ENCODE peak calls at places on chromosomes 12 and 14, in nine cellular contexts. One of them, this sample, is unnamed.

GRCh38 chr12:25271486-25272098 is 20.9 kb upstream of the KRAS start:
- DNase-seq in stomach: no peak
- DNase-seq in HepG2: no peak
- DNase-seq in endothelial cell of umbilical vein: no peak
- DNase-seq in prostate gland: no peak
- DNase-seq in IMR-90: no peak
- DNase-seq in heart left ventricle: no peak
- DNase-seq in NB4: no peak
- DNase-seq in right lobe of liver: no peak
- DNase-seq in this sample: no peak

GRCh38 chr12:91577586-91578539 is 395.2 kb upstream of the DCN start:
- DNase-seq in right lobe of liver: no peak
- DNase-seq in endothelial cell of umbilical vein: peak
- DNase-seq in IMR-90: peak
- DNase-seq in heart left ventricle: no peak
- DNase-seq in stomach: no peak
- DNase-seq in HepG2: no peak
- DNase-seq in prostate gland: no peak
- DNase-seq in NB4: peak
- DNase-seq in this sample: no peak

GRCh38 chr12:66191547-66192126 is 2.6 kb downstream of the IRAK3 start:
- DNase-seq in endothelial cell of umbilical vein: no peak
- DNase-seq in prostate gland: no peak
- DNase-seq in stomach: no peak
- DNase-seq in heart left ventricle: no peak
- DNase-seq in right lobe of liver: no peak
- DNase-seq in HepG2: no peak
- DNase-seq in NB4: no peak
- DNase-seq in IMR-90: no peak
- DNase-seq in this sample: no peak

GRCh38 chr12:64566882-64567517 is 43.3 kb upstream of the RASSF3 start:
- DNase-seq in endothelial cell of umbilical vein: no peak
- DNase-seq in right lobe of liver: no peak
- DNase-seq in HepG2: no peak
- DNase-seq in prostate gland: no peak
- DNase-seq in stomach: no peak
- DNase-seq in heart left ventricle: no peak
- DNase-seq in NB4: peak
- DNase-seq in IMR-90: no peak
- DNase-seq in this sample: no peak

GRCh38 chr14:22566845-22567244 is 22.2 kb downstream of the DAD1 start:
- DNase-seq in IMR-90: no peak
- DNase-seq in prostate gland: no peak
- DNase-seq in heart left ventricle: no peak
- DNase-seq in right lobe of liver: no peak
- DNase-seq in HepG2: no peak
- DNase-seq in endothelial cell of umbilical vein: peak
- DNase-seq in NB4: no peak
- DNase-seq in stomach: no peak
- DNase-seq in this sample: no peak

GRCh38 chr12:107134558-107134957 is 41.2 kb upstream of the CRY1 start:
- DNase-seq in endothelial cell of umbilical vein: no peak
- DNase-seq in right lobe of liver: no peak
- DNase-seq in HepG2: peak
- DNase-seq in IMR-90: no peak
- DNase-seq in stomach: no peak
- DNase-seq in NB4: peak
- DNase-seq in heart left ventricle: no peak
- DNase-seq in prostate gland: no peak
- DNase-seq in this sample: no peak

GRCh38 chr12:53515291-53515680 is 8.0 kb upstream of the NPFF start:
- DNase-seq in endothelial cell of umbilical vein: no peak
- DNase-seq in IMR-90: no peak
- DNase-seq in heart left ventricle: no peak
- DNase-seq in right lobe of liver: no peak
- DNase-seq in NB4: no peak
- DNase-seq in stomach: no peak
- DNase-seq in prostate gland: no peak
- DNase-seq in HepG2: no peak
- DNase-seq in this sample: no peak

GRCh38 chr14:90039253-90040010 is 22.4 kb upstream of the KCNK13 start:
- DNase-seq in stomach: no peak
- DNase-seq in heart left ventricle: no peak
- DNase-seq in endothelial cell of umbilical vein: no peak
- DNase-seq in NB4: no peak
- DNase-seq in right lobe of liver: no peak
- DNase-seq in prostate gland: no peak
- DNase-seq in HepG2: no peak
- DNase-seq in IMR-90: peak
- DNase-seq in this sample: no peak

GRCh38 chr12:71125515-71125914 is 32.3 kb downstream of the TSPAN8 start:
- DNase-seq in heart left ventricle: no peak
- DNase-seq in IMR-90: no peak
- DNase-seq in prostate gland: no peak
- DNase-seq in right lobe of liver: no peak
- DNase-seq in NB4: no peak
- DNase-seq in endothelial cell of umbilical vein: no peak
- DNase-seq in HepG2: peak
- DNase-seq in stomach: no peak
- DNase-seq in this sample: no peak

GRCh38 chr12:121238086-121238485 is 28.2 kb downstream of the P2RX4 start:
- DNase-seq in NB4: no peak
- DNase-seq in right lobe of liver: no peak
- DNase-seq in endothelial cell of umbilical vein: no peak
- DNase-seq in heart left ventricle: no peak
- DNase-seq in HepG2: no peak
- DNase-seq in prostate gland: no peak
- DNase-seq in IMR-90: no peak
- DNase-seq in stomach: no peak
- DNase-seq in this sample: no peak

DNA sequence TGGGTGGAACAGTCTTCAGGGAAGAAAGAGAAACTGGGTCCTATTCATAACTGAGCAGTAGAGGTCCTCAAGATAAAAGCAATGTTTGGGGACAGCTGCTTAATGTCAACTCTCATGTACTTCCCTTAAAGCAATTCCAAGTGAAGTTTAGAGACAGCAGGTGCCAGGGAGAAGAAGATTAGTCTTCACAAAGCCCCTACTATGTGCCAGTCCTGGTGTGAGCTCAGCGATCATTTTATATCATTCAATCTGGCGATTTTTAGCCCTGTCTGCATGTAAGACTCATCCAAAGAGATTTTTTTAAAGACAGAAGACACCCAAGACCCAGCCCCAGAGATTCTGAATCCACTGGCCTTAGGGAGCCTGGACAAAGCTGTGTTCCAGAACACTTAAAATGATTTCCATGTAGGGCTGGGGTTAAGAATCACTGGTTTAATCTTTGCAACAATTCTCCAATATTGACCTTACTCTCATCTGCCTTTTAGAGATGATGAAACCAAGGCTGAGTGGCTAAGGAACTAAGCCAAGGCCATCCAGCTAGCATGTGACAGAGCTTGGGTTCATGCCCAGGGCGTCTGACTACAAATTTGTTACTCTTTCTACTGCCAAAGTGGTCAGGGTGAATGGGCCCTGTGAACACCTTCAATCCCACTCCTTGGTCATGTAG is 404.5 kb upstream of the TBX3 start:
- DNase-seq in endothelial cell of umbilical vein: no peak
- DNase-seq in HepG2: peak
- DNase-seq in stomach: no peak
- DNase-seq in right lobe of liver: peak
- DNase-seq in prostate gland: peak
- DNase-seq in NB4: no peak
- DNase-seq in IMR-90: no peak
- DNase-seq in heart left ventricle: no peak
- DNase-seq in this sample: peak
- TF ChIP-seq POLR2A in endothelial cell of umbilical vein: no peak
- TF ChIP-seq POLR2A in HepG2: no peak
- TF ChIP-seq POLR2A in stomach: no peak
- TF ChIP-seq POLR2A in right lobe of liver: no peak
- TF ChIP-seq POLR2A in prostate gland: no peak
- TF ChIP-seq POLR2A in NB4: no peak
- TF ChIP-seq POLR2A in IMR-90: no peak
- TF ChIP-seq POLR2A in heart left ventricle: no peak
- TF ChIP-seq POLR2A in this sample: no peak

GRCh38 chr14:74712499-74713394 is at the start of the genes AREL1 and FCF1:
- DNase-seq in NB4: peak
- DNase-seq in IMR-90: peak
- DNase-seq in right lobe of liver: peak
- DNase-seq in HepG2: peak
- DNase-seq in prostate gland: peak
- DNase-seq in stomach: peak
- DNase-seq in heart left ventricle: peak
- DNase-seq in endothelial cell of umbilical vein: peak
- DNase-seq in this sample: peak
- TF ChIP-seq POLR2A in NB4: peak
- TF ChIP-seq POLR2A in IMR-90: peak
- TF ChIP-seq POLR2A in right lobe of liver: peak
- TF ChIP-seq POLR2A in HepG2: peak
- TF ChIP-seq POLR2A in prostate gland: peak
- TF ChIP-seq POLR2A in stomach: no peak
- TF ChIP-seq POLR2A in heart left ventricle: peak
- TF ChIP-seq POLR2A in endothelial cell of umbilical vein: peak
- TF ChIP-seq POLR2A in this sample: peak

DNA sequence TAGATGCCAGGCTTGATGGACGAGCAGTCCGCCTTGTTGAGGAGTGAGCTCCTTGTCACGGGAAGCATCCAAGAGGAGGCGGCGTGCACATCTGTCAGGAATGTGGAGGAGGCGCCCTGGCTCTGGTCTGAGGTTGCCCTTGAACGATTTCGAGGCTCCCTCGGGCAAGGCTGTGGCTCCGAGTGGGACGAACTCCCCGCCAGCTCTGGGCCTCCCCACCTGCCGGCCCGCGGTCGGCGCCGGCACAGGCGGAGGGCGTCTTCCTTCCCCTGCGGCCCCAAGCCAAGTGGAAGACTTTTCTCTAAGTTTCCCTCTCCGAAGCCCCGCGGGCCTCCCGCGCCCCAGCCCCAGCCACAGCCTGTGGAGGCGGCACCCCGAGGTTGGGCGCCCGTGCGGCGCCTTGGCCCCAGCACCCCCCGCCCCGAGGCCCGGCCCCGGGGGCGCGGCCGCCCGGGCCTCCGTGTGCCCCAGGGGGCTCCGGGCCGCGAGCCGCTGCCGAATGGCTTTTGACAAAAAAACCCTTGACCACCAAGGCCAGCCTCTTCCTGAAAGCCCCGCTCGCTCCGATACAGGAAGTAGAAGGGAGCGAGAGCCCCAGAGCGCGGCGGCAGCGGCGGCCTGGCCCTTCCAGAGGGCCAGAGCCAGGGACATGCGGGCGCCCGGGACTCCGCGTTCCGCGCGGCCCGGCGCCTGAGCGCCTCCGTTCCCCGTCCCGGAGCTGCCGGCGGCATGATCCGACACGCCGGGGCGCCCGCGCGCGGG is at the start of gene RIN3:
- DNase-seq in endothelial cell of umbilical vein: peak
- DNase-seq in prostate gland: no peak
- DNase-seq in NB4: peak
- DNase-seq in heart left ventricle: peak
- DNase-seq in IMR-90: peak
- DNase-seq in HepG2: peak
- DNase-seq in stomach: no peak
- DNase-seq in right lobe of liver: peak
- DNase-seq in this sample: peak
- TF ChIP-seq POLR2A in endothelial cell of umbilical vein: peak
- TF ChIP-seq POLR2A in prostate gland: no peak
- TF ChIP-seq POLR2A in NB4: peak
- TF ChIP-seq POLR2A in heart left ventricle: no peak
- TF ChIP-seq POLR2A in IMR-90: peak
- TF ChIP-seq POLR2A in HepG2: peak
- TF ChIP-seq POLR2A in stomach: no peak
- TF ChIP-seq POLR2A in right lobe of liver: peak
- TF ChIP-seq POLR2A in this sample: no peak

GRCh38 chr14:104682107-104682593 is 7.3 kb upstream of the INF2 start:
- DNase-seq in endothelial cell of umbilical vein: no peak
- DNase-seq in stomach: no peak
- DNase-seq in NB4: no peak
- DNase-seq in HepG2: no peak
- DNase-seq in IMR-90: no peak
- DNase-seq in prostate gland: no peak
- DNase-seq in heart left ventricle: no peak
- DNase-seq in right lobe of liver: no peak
- DNase-seq in this sample: no peak

GRCh38 chr14:104681689-104682074 is 7.7 kb upstream of the INF2 start:
- DNase-seq in stomach: peak
- DNase-seq in HepG2: peak
- DNase-seq in heart left ventricle: peak
- DNase-seq in right lobe of liver: peak
- DNase-seq in NB4: no peak
- DNase-seq in endothelial cell of umbilical vein: peak
- DNase-seq in prostate gland: peak
- DNase-seq in IMR-90: peak
- DNase-seq in this sample: peak

GRCh38 chr14:104680056-104680805 is 9.2 kb upstream of the INF2 start:
- DNase-seq in right lobe of liver: peak
- DNase-seq in heart left ventricle: no peak
- DNase-seq in stomach: peak
- DNase-seq in IMR-90: peak
- DNase-seq in HepG2: no peak
- DNase-seq in NB4: peak
- DNase-seq in endothelial cell of umbilical vein: peak
- DNase-seq in prostate gland: no peak
- DNase-seq in this sample: no peak

GRCh38 chr14:104678901-104679705 is 10.3 kb upstream of the INF2 start:
- DNase-seq in right lobe of liver: peak
- DNase-seq in NB4: no peak
- DNase-seq in heart left ventricle: no peak
- DNase-seq in HepG2: no peak
- DNase-seq in endothelial cell of umbilical vein: no peak
- DNase-seq in prostate gland: no peak
- DNase-seq in stomach: no peak
- DNase-seq in IMR-90: no peak
- DNase-seq in this sample: no peak

DNA sequence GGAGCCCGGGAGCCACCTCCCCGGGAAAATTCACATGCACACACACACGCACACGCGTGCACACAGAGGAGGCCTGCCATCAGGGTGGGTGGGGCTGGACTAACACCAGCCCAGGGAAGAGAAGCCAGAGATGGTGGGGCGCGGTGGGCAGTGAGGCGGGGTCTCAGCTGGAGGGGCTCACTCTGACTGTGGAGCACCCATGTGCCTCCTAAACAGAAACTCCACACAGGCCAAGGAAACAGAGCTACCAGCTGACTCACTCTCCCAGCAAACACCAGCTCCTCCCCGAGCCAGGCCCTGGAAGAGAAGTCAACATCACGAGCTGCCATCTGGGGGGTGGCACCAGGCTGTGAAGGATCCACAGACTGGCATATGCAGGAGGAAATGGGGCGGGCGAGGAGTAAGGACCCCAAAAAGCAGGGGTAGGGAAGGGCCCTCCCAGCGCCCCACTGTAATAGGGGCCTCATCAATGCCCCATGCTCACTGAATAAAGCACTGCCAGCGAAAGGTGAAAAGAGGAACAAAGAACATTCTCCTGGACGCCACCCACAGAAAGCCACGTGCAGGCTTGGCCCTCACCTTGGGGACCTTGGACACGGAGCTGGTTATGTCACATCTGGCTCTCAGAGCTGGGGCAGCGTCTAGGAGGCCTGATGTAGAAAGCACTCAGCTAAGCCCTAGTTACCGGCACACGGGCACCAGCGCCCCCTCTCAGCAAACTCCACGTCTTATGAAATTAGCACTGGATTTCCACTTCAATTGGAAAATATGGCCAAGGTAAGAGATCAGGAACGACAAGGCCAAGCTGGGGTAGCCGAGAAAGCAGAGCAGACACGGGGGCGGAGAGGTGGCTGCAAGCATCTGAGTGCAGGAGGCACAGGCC is 8.4 kb upstream of the INF2 start:
- DNase-seq in IMR-90: peak
- DNase-seq in stomach: peak
- DNase-seq in HepG2: peak
- DNase-seq in heart left ventricle: no peak
- DNase-seq in NB4: peak
- DNase-seq in prostate gland: peak
- DNase-seq in endothelial cell of umbilical vein: peak
- DNase-seq in right lobe of liver: peak
- DNase-seq in this sample: no peak
- TF ChIP-seq POLR2A in IMR-90: peak
- TF ChIP-seq POLR2A in stomach: no peak
- TF ChIP-seq POLR2A in HepG2: no peak
- TF ChIP-seq POLR2A in heart left ventricle: no peak
- TF ChIP-seq POLR2A in NB4: no peak
- TF ChIP-seq POLR2A in prostate gland: peak
- TF ChIP-seq POLR2A in endothelial cell of umbilical vein: no peak
- TF ChIP-seq POLR2A in right lobe of liver: no peak
- TF ChIP-seq POLR2A in this sample: no peak

This sample was measured in thyroid gland.